ENCODE peak calls at places on chromosomes 1 and 21, in four cellular contexts. N is PC-9, M is endothelial cell of umbilical vein, V is mammary epithelial cell. A is an unnamed sample.

GRCh38 chr1:203117611-203118575 is 9.6 kb upstream of the ADORA1 start:
- DNase-seq in N (peak), M (peak), V (peak), A (peak)

GRCh38 chr1:53371121-53371666 is 43.3 kb upstream of the LRP8 start:
- DNase-seq in N (no peak), M (no peak), V (no peak), A (no peak)

GRCh38 chr1:225481738-225482137 is 53.9 kb upstream of the LBR start:
- DNase-seq in N (no peak), M (no peak), V (no peak), A (no peak)

GRCh38 chr21:28587748-28588147 is 404.9 kb downstream of the LTN1 start:
- DNase-seq in N (no peak), M (no peak), V (no peak), A (no peak)

GRCh38 chr1:2174348-2175054 is 20.1 kb downstream of the FAAP20 start:
- DNase-seq in N (peak), M (peak), V (peak), A (peak)

GRCh38 chr1:192807968-192808587 is 761 bp upstream of the RGS2 start:
- DNase-seq in N (no peak), M (no peak), V (peak), A (no peak)

GRCh38 chr1:226082959-226083302 is 20.4 kb downstream of the H3-3A start:
- DNase-seq in N (peak), M (peak), V (peak), A (peak)

GRCh38 chr1:152188673-152189591 is 29.9 kb upstream of the RPTN start:
- DNase-seq in N (peak), M (peak), V (peak), A (peak)

GRCh38 chr1:203114202-203114601 is 13.3 kb upstream of the ADORA1 start:
- DNase-seq in N (no peak), M (no peak), V (no peak), A (no peak)

GRCh38 chr1:98221926-98222325 is 301.1 kb upstream of the DPYD start:
- DNase-seq in N (no peak), M (peak), V (peak), A (no peak)

GRCh38 chr1:80535446-80535845 is 1265.3 kb upstream of the ADGRL2 start:
- DNase-seq in N (no peak), M (no peak), V (no peak), A (no peak)

GRCh38 chr1:82979593-82980230 is 1019.2 kb downstream of the TTLL7 start:
- DNase-seq in N (no peak), M (no peak), V (no peak), A (peak)

GRCh38 chr1:52296345-52296744 is 69.7 kb downstream of the CC2D1B start:
- DNase-seq in N (peak), M (peak), V (peak), A (peak)

GRCh38 chr1:174239541-174239940 is 80.2 kb downstream of the RABGAP1L start:
- DNase-seq in N (no peak), M (no peak), V (no peak), A (no peak)

GRCh38 chr1:9111357-9111691 is 17.6 kb downstream of the GPR157 start:
- DNase-seq in N (no peak), M (no peak), V (no peak), A (no peak)

GRCh38 chr1:164648211-164649080 is 89.5 kb downstream of the PBX1 start:
- DNase-seq in N (peak), M (no peak), V (no peak), A (no peak)

GRCh38 chr1:20787775-20788488 is 825 bp upstream of the HP1BP3 start:
- DNase-seq in N (peak), M (peak), V (no peak), A (no peak)

GRCh38 chr1:37085393-37085792 is 51.1 kb upstream of the GRIK3 start:
- DNase-seq in N (no peak), M (no peak), V (no peak), A (no peak)

GRCh38 chr1:53947172-53947835 is 1.2 kb downstream of the LRRC42 start:
- DNase-seq in N (no peak), M (no peak), V (no peak), A (no peak)

GRCh38 chr1:220733090-220733569 is 15.0 kb upstream of the MTARC2 start:
- DNase-seq in N (peak), M (peak), V (peak), A (peak)

GRCh38 chr1:172613294-172613693 is 45.6 kb upstream of the FASLG start:
- DNase-seq in N (no peak), M (no peak), V (no peak), A (no peak)

GRCh38 chr1:229224308-229224707 is 46.6 kb upstream of the RAB4A start:
- DNase-seq in N (no peak), M (no peak), V (peak), A (no peak)

GRCh38 chr1:228385232-228385631 is 21.4 kb downstream of the TRIM11 start:
- DNase-seq in N (no peak), M (no peak), V (no peak), A (no peak)

GRCh38 chr1:93649231-93649630 is 32.4 kb downstream of the BCAR3 start:
- DNase-seq in N (no peak), M (no peak), V (no peak), A (no peak)

GRCh38 chr1:8862528-8862927 is 16.0 kb downstream of the ENO1 start:
- DNase-seq in N (no peak), M (peak), V (no peak), A (no peak)

GRCh38 chr1:221687731-221688487 is 54.0 kb downstream of the DUSP10 start:
- DNase-seq in N (no peak), M (no peak), V (no peak), A (no peak)

GRCh38 chr1:68175621-68176398 is 56.5 kb downstream of the WLS start:
- DNase-seq in N (peak), M (peak), V (peak), A (no peak)

GRCh38 chr21:46065993-46066842 is 31.7 kb upstream of the COL6A2 start:
- DNase-seq in N (no peak), M (no peak), V (no peak), A (no peak)
- H2AFZ ChIP-seq in N (no peak), M (no peak), V (peak), A (no peak)

GRCh38 chr1:236303675-236304074 is 21.9 kb upstream of the ERO1B start:
- DNase-seq in N (no peak), M (no peak), V (peak), A (no peak)
- TF ChIP-seq CTCF in N (no peak), M (no peak), V (no peak), A (no peak)

GRCh38 chr1:224434447-224435317 is at the start of gene WDR26:
- DNase-seq in N (peak), M (peak), V (peak), A (peak)
- TF ChIP-seq EZH2 in N (no peak), M (no peak), V (no peak), A (no peak)

DNA sequence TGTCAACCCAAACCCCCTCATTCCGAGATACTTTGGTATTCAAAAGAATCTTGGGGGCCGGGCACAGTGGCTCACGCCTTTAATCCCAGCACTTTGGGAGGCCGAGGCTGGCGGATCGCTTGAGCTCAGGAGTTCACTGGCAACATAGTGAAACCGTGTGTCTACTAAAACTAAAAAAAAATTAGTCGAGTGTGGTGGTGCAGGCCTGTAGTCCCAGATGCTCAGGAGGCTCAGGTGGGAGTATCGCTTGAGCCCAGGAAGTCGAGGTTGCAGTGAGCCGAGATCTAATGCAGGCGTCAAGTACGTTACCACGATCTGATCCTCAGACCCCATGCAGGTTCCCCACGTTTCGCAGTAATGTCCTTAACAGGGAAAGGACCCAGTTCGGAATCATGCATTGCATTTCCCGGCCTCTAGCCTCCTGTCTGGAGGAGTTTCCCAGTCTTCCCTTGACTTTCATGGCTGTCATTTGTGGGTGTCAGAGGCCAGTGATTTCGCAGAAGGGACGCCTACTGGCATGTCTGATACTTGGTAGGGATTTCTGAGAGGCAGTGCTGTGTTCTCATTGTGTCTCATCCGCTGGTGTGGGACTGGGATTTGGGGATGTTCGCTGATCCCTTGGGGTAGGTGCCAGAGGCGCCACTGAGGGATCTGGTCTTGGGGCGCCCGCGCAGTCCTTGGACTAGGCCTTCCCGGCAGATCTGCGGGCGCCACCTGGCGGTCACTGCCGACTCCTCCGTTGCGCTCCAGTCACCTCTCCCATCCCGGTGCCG is 39.3 kb upstream of the HMGN1 start:
- DNase-seq in N (peak), M (peak), V (peak), A (peak)
- H2AFZ ChIP-seq in N (peak), M (peak), V (peak), A (peak)

DNA sequence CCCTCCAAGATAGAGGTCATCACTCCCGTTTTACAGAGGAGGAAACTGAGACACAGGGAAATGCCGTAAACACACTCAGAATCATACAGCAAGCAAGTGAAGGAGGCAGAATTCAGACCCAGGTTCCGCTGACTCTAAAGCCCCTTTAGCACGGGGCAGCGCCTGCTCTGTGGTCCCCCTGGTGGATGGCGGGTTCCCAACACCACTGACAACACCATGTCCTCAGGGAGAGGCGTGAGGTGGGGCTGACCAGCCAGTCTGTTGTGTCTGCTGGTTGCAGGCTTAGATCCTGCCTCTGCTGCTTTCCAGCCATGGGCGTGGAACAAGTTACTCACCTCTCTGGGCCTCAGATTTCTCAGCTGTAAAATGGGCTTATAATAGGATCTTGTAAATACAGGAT is 617.3 kb downstream of the MATN1 start:
- DNase-seq in N (peak), M (peak), V (no peak), A (no peak)
- TF ChIP-seq CTCF in N (peak), M (peak), V (peak), A (peak)

DNA sequence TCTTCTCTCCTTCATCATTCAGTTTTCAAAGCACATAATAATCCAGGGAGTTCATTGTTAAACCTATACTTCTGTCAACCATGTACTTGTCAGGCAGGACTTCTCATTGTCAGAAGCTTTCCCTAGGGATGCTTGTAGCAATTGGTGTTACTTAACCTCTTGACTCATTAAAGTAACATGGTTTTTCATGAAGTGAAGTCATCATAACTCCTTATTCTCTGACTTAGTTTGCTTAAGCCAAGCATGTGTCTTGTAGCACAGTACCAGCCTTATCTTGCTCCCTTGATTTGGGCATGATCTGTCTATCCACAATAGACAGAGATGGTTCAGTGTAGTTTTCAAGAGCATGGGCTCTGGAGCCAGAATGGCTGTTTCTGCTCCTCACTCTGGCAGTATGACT is 45.3 kb downstream of the LRIG2 start:
- DNase-seq in N (no peak), M (no peak), V (peak), A (no peak)
- TF ChIP-seq EZH2 in N (no peak), M (no peak), V (no peak), A (no peak)

GRCh38 chr1:38658883-38659282 is 200.7 kb downstream of the RRAGC start:
- DNase-seq in N (no peak), M (no peak), V (no peak), A (no peak)

GRCh38 chr1:38657873-38658272 is 201.7 kb downstream of the RRAGC start:
- DNase-seq in N (no peak), M (no peak), V (no peak), A (no peak)

GRCh38 chr1:38656741-38657140 is 202.8 kb downstream of the RRAGC start:
- DNase-seq in N (no peak), M (no peak), V (no peak), A (no peak)

GRCh38 chr1:38662141-38662540 is 197.4 kb downstream of the RRAGC start:
- DNase-seq in N (no peak), M (no peak), V (no peak), A (no peak)

DNA sequence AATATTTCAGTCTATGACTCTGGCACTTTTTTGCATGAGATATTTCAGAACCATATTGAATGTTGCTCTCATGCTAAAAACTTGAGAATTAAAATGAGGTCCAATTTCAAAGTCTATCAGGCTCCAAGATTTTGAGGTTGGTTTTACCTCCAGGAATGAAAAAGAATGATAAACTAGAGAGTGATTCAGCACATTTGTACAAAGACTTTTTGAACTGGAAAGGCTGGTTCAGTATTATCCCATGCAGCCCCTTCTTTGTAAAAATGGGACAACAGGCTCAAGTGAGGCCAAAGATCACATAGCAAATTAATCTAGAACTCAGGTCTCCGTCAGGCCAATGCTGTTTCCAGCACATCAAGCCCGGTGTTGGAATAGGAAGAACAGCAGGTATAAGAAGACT is 202.1 kb downstream of the RRAGC start:
- DNase-seq in N (no peak), M (no peak), V (no peak), A (no peak)
- H2AFZ ChIP-seq in N (no peak), M (no peak), V (no peak), A (no peak)

GRCh38 chr1:101438359-101438758 is 201.5 kb downstream of the S1PR1 start:
- DNase-seq in N (no peak), M (peak), V (peak), A (peak)
- TF ChIP-seq CTCF in N (peak), M (peak), V (peak), A (peak)

A was measured in MM.1S.